ENCODE peak calls at places on chromosome 3, in four cellular contexts. M is K562, O is HepG2, E is GM12878. G is an unnamed sample.

GRCh38 chr3:72487078-72487765 is 361.0 kb downstream of the SHQ1 start:
- DNase-seq in M (peak), O (peak), E (no peak), G (no peak)

GRCh38 chr3:45896956-45897355 is 10.6 kb downstream of the CCR9 start:
- DNase-seq in M (no peak), O (no peak), E (no peak), G (no peak)

GRCh38 chr3:138629526-138629925 is 21.0 kb downstream of the FAIM start:
- DNase-seq in M (no peak), O (no peak), E (no peak), G (no peak)

GRCh38 chr3:129619726-129620162 is 13.3 kb upstream of the PLXND1 start:
- DNase-seq in M (no peak), O (no peak), E (no peak), G (no peak)

GRCh38 chr3:167669699-167670098 is 16.0 kb upstream of the WDR49 start:
- DNase-seq in M (no peak), O (no peak), E (no peak), G (no peak)

GRCh38 chr3:177211503-177212277 is 14.4 kb upstream of the TBL1XR1 start:
- DNase-seq in M (peak), O (peak), E (no peak), G (no peak)

GRCh38 chr3:126107203-126107939 is 23.4 kb upstream of the SLC41A3 start:
- DNase-seq in M (no peak), O (no peak), E (no peak), G (no peak)

GRCh38 chr3:5304789-5305680 is 117.5 kb downstream of the EDEM1 start:
- DNase-seq in M (peak), O (peak), E (no peak), G (peak)

GRCh38 chr3:49924683-49925082 is 4.9 kb downstream of the MON1A start:
- DNase-seq in M (peak), O (no peak), E (no peak), G (no peak)

GRCh38 chr3:46517016-46517770 is 19.4 kb downstream of the RTP3 start:
- DNase-seq in M (no peak), O (no peak), E (no peak), G (no peak)

GRCh38 chr3:113084777-113085176 is 94.0 kb downstream of the GTPBP8 start:
- DNase-seq in M (no peak), O (no peak), E (no peak), G (no peak)

GRCh38 chr3:57053122-57053521 is 7.3 kb upstream of the SPATA12 start:
- DNase-seq in M (no peak), O (no peak), E (no peak), G (no peak)

GRCh38 chr3:47855461-47856383 is 52.8 kb downstream of the DHX30 start:
- DNase-seq in M (no peak), O (no peak), E (no peak), G (no peak)

GRCh38 chr3:50177346-50177745 is 14.1 kb upstream of the GNAT1 start:
- DNase-seq in M (no peak), O (no peak), E (no peak), G (no peak)

GRCh38 chr3:22115581-22115980 is 364.6 kb upstream of the ZNF385D start:
- DNase-seq in M (no peak), O (no peak), E (no peak), G (no peak)

GRCh38 chr3:100020876-100021644 is 93.2 kb downstream of the FILIP1L start:
- DNase-seq in M (no peak), O (no peak), E (no peak), G (no peak)

GRCh38 chr3:68973635-68974034 is 39.8 kb downstream of the EOGT start:
- DNase-seq in M (no peak), O (no peak), E (no peak), G (peak)

GRCh38 chr3:157471051-157471450 is 32.2 kb downstream of the VEPH1 start:
- DNase-seq in M (no peak), O (no peak), E (no peak), G (no peak)

GRCh38 chr3:117126460-117126859 is 416.9 kb downstream of the TUSC7 start:
- DNase-seq in M (no peak), O (no peak), E (no peak), G (no peak)

GRCh38 chr3:32876920-32877319 is 59.1 kb downstream of the TRIM71 start:
- DNase-seq in M (no peak), O (no peak), E (no peak), G (no peak)

GRCh38 chr3:127546517-127546916 is 44.0 kb downstream of the TPRA1 start:
- DNase-seq in M (no peak), O (no peak), E (no peak), G (no peak)

GRCh38 chr3:50652709-50653108 is 22.0 kb upstream of the DOCK3 start:
- DNase-seq in M (peak), O (peak), E (peak), G (peak)

DNA sequence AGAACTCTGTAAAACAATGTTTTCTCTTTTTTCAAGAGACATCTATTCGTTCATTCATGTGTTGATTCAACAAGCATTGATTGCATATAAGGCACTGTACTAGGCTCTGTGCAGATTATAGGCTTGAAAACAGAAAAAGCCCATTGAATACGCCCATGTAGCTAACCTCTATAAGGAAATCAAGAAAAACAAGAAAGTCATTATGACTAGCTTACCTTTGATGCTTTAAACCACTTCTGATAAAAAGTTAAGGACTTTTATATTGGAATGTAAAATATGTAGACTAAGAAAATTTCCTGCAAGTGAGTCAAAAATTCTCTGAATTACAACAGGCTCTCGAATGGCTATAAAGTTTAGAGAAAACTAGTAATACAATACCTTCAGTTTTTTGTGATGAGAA is 92.5 kb downstream of the BDH1 start:
- DNase-seq in M (no peak), O (no peak), E (no peak), G (no peak)
- TF ChIP-seq TCF7 in M (no peak), O (no peak), E (no peak), G (no peak)

GRCh38 chr3:55686720-55687254 is 199.7 kb upstream of the WNT5A start:
- DNase-seq in M (no peak), O (no peak), E (no peak), G (no peak)
- TF ChIP-seq MAX in M (no peak), O (no peak), E (no peak), G (no peak)

GRCh38 chr3:105904683-105905320 is 36.0 kb upstream of the CBLB start:
- DNase-seq in M (no peak), O (no peak), E (no peak), G (no peak)
- TF ChIP-seq TCF7 in M (no peak), O (no peak), E (no peak), G (no peak)

DNA sequence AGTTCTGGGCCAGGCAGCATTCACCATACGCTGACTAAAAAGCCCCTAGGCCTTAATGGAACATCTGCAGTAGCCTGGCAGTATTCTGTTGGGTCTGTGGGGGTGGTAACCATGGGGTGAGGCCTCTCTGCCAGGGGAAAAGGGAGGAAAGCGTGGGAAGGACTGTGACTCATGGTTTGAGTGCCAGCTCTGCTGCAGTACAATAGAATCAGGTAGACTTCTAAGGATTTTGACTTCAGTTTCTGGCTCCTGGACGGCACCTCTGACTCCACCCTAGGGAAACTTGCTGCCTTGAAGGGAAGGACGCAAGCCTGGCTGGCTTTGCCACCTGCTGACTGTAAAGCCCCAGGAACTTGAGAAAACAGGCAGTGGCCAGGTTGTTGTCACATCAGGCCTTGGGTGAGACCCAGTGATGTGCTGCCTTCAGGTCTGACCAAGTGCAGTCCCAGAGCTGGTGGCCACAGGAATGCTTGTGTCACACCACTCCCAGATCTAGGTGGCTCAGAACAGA is 148.6 kb downstream of the SUCNR1 start:
- DNase-seq in M (no peak), O (no peak), E (peak), G (no peak)
- TF ChIP-seq MAX in M (no peak), O (no peak), E (no peak), G (no peak)

GRCh38 chr3:195356151-195357086 is 85.5 kb upstream of the XXYLT1 start:
- DNase-seq in M (no peak), O (no peak), E (no peak), G (no peak)
- TF ChIP-seq TCF7 in M (no peak), O (no peak), E (no peak), G (no peak)

DNA sequence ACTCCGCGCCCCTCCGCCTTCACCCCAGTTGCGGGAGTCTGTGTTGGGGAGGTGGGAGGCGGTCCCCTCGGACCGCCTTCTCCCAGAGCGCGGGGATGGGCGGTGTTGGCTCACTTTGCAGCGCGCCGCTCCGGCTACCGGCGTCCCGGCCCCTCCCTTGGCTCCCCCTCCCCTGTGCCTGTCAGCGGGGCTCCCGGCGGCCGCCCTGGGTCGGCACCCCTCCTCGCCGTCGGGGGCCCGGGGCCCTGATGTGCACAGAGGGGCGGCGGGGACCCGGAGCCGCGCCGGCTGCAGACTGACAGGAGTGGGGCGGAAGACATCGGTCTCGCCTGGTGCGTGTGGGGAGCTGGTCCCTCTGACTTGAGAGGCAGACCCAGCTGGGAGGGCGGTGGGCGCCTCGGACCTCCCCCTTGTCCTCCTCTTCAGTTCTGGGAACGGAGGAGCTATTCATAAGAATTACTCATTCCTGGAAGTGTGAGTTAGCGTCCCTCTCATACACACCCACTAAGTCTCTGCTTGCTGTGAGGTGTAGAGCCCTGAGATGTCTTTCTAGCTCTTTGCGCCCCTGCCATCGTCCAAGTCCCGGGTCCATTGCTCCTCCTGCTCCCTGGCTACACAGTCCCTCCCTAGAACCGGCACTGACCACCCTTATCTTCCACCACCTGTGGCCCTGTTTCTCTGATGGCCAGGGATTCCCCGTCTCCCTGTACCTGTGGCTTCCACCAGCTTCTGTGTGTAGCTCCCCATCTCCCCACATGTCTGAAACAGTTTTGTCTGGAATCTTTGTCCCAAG is 42.3 kb upstream of the ROPN1 start:
- DNase-seq in M (peak), O (no peak), E (no peak), G (no peak)
- TF ChIP-seq MAX in M (no peak), O (no peak), E (no peak), G (no peak)

GRCh38 chr3:59575113-59576001 is 525.5 kb upstream of the CFAP20DC start:
- DNase-seq in M (peak), O (peak), E (peak), G (peak)
- TF ChIP-seq TCF7 in M (no peak), O (no peak), E (no peak), G (no peak)

GRCh38 chr3:194205675-194206133 is 69.8 kb downstream of the HES1 start:
- DNase-seq in M (no peak), O (no peak), E (no peak), G (peak)

GRCh38 chr3:194204036-194204792 is 68.3 kb downstream of the HES1 start:
- DNase-seq in M (no peak), O (no peak), E (no peak), G (peak)

GRCh38 chr3:194204793-194205065 is 68.8 kb downstream of the HES1 start:
- DNase-seq in M (no peak), O (no peak), E (no peak), G (no peak)

GRCh38 chr3:194201953-194202666 is 66.2 kb downstream of the HES1 start:
- DNase-seq in M (no peak), O (no peak), E (no peak), G (no peak)

GRCh38 chr3:194203482-194204035 is 67.6 kb downstream of the HES1 start:
- DNase-seq in M (no peak), O (no peak), E (no peak), G (no peak)
- TF ChIP-seq MAX in M (no peak), O (no peak), E (no peak), G (no peak)

G was measured in WTC11.